ENCODE peak calls at places on chromosomes 13 and 19, in six cellular contexts. A is IMR-90, T is H9, E is mesenchymal stem cell, U is H1, P is mesendoderm. M is an unnamed sample.

GRCh38 chr19:10010247-10010691 is at the start of gene COL5A3:
- DNase-seq in U (no peak), A (peak), E (peak), P (no peak), T (peak), M (no peak)

GRCh38 chr13:70817571-70817970 is 709.3 kb upstream of the KLHL1 start:
- DNase-seq in E (peak), A (peak), T (no peak), U (no peak), P (no peak), M (no peak)

GRCh38 chr13:52903320-52903719 is 54.9 kb upstream of the PCDH8 start:
- DNase-seq in E (no peak), P (no peak), A (no peak), T (no peak), U (no peak), M (no peak)

GRCh38 chr13:73832203-73832602 is 302.0 kb downstream of the KLF12 start:
- DNase-seq in A (no peak), U (no peak), P (no peak), E (peak), T (no peak), M (no peak)

GRCh38 chr19:47549341-47549768 is 23.6 kb downstream of the ZNF541 start:
- DNase-seq in U (no peak), P (no peak), E (no peak), A (no peak), T (no peak), M (no peak)

GRCh38 chr19:55632463-55632834 is 8.1 kb upstream of the ZNF784 start:
- DNase-seq in U (no peak), A (peak), E (peak), T (peak), P (peak), M (peak)

GRCh38 chr13:39036212-39036611 is 1.7 kb downstream of the PROSER1 start:
- DNase-seq in E (peak), P (peak), T (no peak), U (no peak), A (peak), M (peak)

GRCh38 chr13:60327551-60327950 is 69.5 kb upstream of the TDRD3 start:
- DNase-seq in E (no peak), T (no peak), P (no peak), A (no peak), U (no peak), M (no peak)

GRCh38 chr13:105598551-105598950 is 936.9 kb downstream of the EFNB2 start:
- DNase-seq in P (no peak), E (peak), T (no peak), U (no peak), A (peak), M (no peak)

GRCh38 chr19:8530061-8530679 is 16.2 kb upstream of the ZNF414 start:
- DNase-seq in A (no peak), T (no peak), P (no peak), E (no peak), U (no peak), M (no peak)

GRCh38 chr13:42740753-42741152 is 40.6 kb upstream of the FAM216B start:
- DNase-seq in P (no peak), T (no peak), A (no peak), U (no peak), E (no peak), M (no peak)

GRCh38 chr13:105272660-105273631 is 1262.5 kb downstream of the EFNB2 start:
- DNase-seq in E (peak), T (peak), A (no peak), P (peak), U (no peak), M (no peak)

GRCh38 chr19:35075202-35076025 is 33.9 kb downstream of the HPN start:
- DNase-seq in A (no peak), P (no peak), T (no peak), U (no peak), E (no peak), M (no peak)

GRCh38 chr13:112447306-112447705 is 71.2 kb downstream of the SPACA7 start:
- DNase-seq in A (no peak), E (no peak), U (no peak), P (no peak), T (no peak), M (no peak)

GRCh38 chr13:97257228-97257755 is 35.2 kb downstream of the MBNL2 start:
- DNase-seq in T (no peak), A (no peak), P (no peak), E (no peak), U (no peak), M (peak)

GRCh38 chr19:6806488-6806887 is 34.0 kb downstream of the VAV1 start:
- DNase-seq in U (no peak), T (peak), A (no peak), E (no peak), P (peak), M (peak)

GRCh38 chr13:25717798-25718197 is 334.0 kb downstream of the SHISA2 start:
- DNase-seq in P (no peak), T (no peak), A (no peak), E (no peak), U (no peak), M (no peak)

GRCh38 chr13:79393564-79394249 is 12.3 kb downstream of the RBM26 start:
- DNase-seq in P (no peak), E (no peak), U (no peak), T (no peak), A (no peak), M (peak)

GRCh38 chr13:30153871-30154426 is 153.4 kb downstream of the KATNAL1 start:
- DNase-seq in U (no peak), E (no peak), T (peak), A (peak), P (peak), M (no peak)

GRCh38 chr19:10662384-10663251 is 8.5 kb downstream of the ILF3 start:
- DNase-seq in A (peak), U (no peak), T (no peak), E (no peak), P (no peak), M (peak)

GRCh38 chr13:40164137-40164536 is 502.3 kb downstream of the FOXO1 start:
- DNase-seq in P (no peak), T (no peak), U (no peak), E (peak), A (no peak), M (peak)

GRCh38 chr13:40096357-40096911 is 441.0 kb downstream of the COG6 start:
- DNase-seq in A (no peak), T (no peak), P (no peak), E (no peak), U (no peak), M (no peak)

GRCh38 chr19:23116802-23117571 is at the start of gene ZNF730:
- DNase-seq in T (peak), A (peak), P (peak), E (peak), U (peak), M (peak)

GRCh38 chr13:40490086-40490723 is 176.2 kb downstream of the FOXO1 start:
- DNase-seq in P (no peak), E (no peak), A (no peak), U (no peak), T (no peak), M (no peak)

GRCh38 chr13:46119883-46120614 is 15.2 kb upstream of the CPB2 start:
- DNase-seq in U (no peak), P (peak), A (peak), E (peak), T (no peak), M (peak)

GRCh38 chr13:43573361-43573740 is 213.4 kb downstream of the ENOX1 start:
- DNase-seq in P (peak), T (no peak), A (no peak), E (peak), U (no peak), M (peak)

GRCh38 chr19:49338023-49338677 is 2.9 kb downstream of the CD37 start:
- DNase-seq in E (no peak), U (no peak), P (peak), A (no peak), T (peak), M (no peak)

GRCh38 chr13:110714798-110715394 is 1.4 kb downstream of the ING1 start:
- DNase-seq in A (peak), E (no peak), U (no peak), T (peak), P (peak), M (peak)

GRCh38 chr13:44842158-44842557 is 147.1 kb downstream of the NUFIP1 start:
- DNase-seq in P (no peak), E (peak), U (no peak), A (peak), T (no peak), M (no peak)

GRCh38 chr19:29927944-29928669 is 13.9 kb upstream of the URI1 start:
- DNase-seq in P (peak), U (no peak), A (no peak), T (peak), E (no peak), M (no peak)

GRCh38 chr19:14059652-14060155 is 2.2 kb downstream of the PALM3 start:
- DNase-seq in T (no peak), U (no peak), A (no peak), E (no peak), P (no peak), M (peak)

GRCh38 chr13:114338959-114339358 is 24.7 kb downstream of the CHAMP1 start:
- DNase-seq in E (no peak), U (no peak), P (no peak), T (peak), A (no peak), M (no peak)

GRCh38 chr13:109939105-109939504 is 152.7 kb upstream of the IRS2 start:
- DNase-seq in U (no peak), T (no peak), E (no peak), A (no peak), P (no peak), M (no peak)

GRCh38 chr19:49635530-49636229 is 4.3 kb downstream of the RRAS start:
- DNase-seq in T (no peak), U (no peak), E (peak), A (peak), P (no peak), M (no peak)

GRCh38 chr13:83709751-83710515 is 172.3 kb downstream of the SLITRK1 start:
- DNase-seq in U (no peak), E (no peak), T (no peak), P (no peak), A (no peak), M (no peak)

GRCh38 chr13:97266328-97266727 is 44.2 kb downstream of the MBNL2 start:
- DNase-seq in E (peak), A (no peak), U (no peak), T (peak), P (peak), M (no peak)

GRCh38 chr19:39390460-39390758 is 497 bp downstream of the PAF1 start:
- DNase-seq in P (no peak), A (no peak), E (no peak), U (no peak), T (no peak), M (peak)

GRCh38 chr13:77846173-77846572 is 72.5 kb downstream of the EDNRB start:
- DNase-seq in E (no peak), T (no peak), P (no peak), U (no peak), A (no peak), M (no peak)

GRCh38 chr19:40923934-40924391 is 41.9 kb upstream of the CYP2A7 start:
- DNase-seq in T (no peak), E (no peak), P (peak), U (no peak), A (no peak), M (no peak)

GRCh38 chr19:40920300-40921004 is 38.4 kb upstream of the CYP2A7 start:
- DNase-seq in E (no peak), T (no peak), A (no peak), P (no peak), U (no peak), M (no peak)

DNA sequence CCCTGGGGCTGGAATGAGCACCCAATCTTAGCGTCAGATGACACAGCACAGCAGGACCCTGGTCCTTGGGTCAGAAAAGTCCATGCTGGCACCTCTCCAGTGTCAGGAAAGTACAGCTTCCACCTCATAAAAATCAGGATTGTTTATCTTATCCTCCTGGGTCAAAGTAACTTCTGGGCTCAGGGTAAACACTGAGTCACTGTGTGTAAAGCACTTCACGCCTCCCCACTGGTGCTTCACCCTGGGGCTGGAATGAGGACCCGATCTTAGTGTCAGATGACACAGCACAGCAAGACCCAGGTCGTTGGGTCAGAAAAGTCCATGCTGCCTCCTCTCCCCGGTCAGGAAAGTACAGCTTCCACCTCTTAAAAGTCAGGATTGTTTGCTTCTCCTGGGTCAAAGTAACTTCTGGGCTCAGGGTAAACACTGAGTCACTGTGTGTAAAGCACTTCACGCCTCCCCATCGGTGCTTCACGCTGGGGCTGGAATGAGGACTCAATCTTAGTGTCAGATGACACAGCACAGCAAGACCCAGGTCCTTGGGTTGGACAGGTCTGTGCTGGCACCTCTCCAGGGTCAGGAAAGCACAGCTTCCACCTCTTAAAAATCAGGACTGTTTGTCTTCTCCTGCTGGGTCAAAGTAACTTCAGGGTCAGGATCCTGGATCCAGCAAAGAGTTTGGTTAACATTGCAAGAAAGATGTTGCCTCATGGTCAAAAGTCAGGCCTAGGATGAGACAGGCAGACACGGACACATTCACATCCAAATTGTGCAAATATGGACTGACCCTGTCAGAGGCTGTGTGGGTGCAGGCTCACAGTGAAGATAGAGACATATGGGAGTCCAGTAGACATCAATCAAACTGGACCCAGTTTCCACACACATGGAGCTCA is 39.2 kb upstream of the CYP2A7 start:
- DNase-seq in U (no peak), P (peak), E (peak), A (no peak), T (no peak), M (no peak)
- H3K27ac ChIP-seq in U (no peak), P (peak), E (no peak), A (no peak), T (no peak), M (no peak)

GRCh38 chr13:99577934-99578917 is 77.0 kb downstream of the TM9SF2 start:
- DNase-seq in A (no peak), E (peak), U (no peak), P (peak), T (no peak), M (no peak)
- H3K4ac ChIP-seq in A (no peak), E (no peak), U (no peak), P (no peak), T (no peak), M (no peak)

GRCh38 chr13:99421271-99421670 is 80.0 kb upstream of the TM9SF2 start:
- DNase-seq in U (no peak), P (no peak), T (no peak), E (no peak), A (no peak), M (no peak)

GRCh38 chr13:99418663-99419140 is 82.6 kb upstream of the TM9SF2 start:
- DNase-seq in P (no peak), A (no peak), E (no peak), U (no peak), T (no peak), M (no peak)

GRCh38 chr13:99422556-99423220 is 78.6 kb upstream of the TM9SF2 start:
- DNase-seq in U (no peak), T (no peak), E (no peak), A (no peak), P (no peak), M (no peak)

GRCh38 chr13:99419591-99420243 is 81.6 kb upstream of the TM9SF2 start:
- DNase-seq in P (no peak), E (no peak), A (no peak), U (no peak), T (no peak), M (no peak)

DNA sequence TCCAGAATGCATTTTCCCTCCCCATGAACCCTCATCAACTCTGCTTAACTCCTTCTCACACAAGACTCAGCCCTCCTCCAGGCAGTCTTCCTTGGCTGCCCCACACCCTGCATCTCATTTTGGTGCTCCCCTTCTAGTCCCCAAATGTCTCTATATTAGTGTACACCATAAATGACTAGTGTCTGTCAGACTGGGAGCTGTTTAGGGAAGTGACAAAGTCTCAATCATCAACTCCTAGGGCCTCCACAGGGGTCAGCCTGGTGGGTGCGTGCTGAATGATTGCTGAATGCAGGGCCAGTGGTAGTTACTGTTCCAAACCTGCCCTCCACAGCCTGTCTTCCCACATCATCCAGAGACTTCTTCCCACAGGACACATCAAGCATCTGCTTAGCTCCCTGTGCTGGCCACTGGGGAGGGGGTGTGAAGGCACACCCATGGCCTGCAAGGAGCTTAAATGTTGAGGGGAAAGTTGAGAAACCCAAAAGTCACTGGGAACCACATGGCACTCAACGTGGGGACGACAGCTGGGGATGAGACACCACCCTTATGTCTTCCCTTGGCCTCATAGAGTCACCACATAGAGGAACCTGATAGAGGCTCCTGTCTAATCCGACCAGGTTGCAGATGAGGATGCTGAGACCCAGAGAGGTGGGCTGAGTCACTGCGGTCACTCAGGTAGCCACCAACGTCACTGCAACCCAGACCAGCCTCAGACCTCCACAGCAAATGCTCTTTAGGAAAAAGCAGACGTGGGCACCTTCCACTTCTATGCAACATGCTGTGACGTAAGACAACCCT is 79.3 kb upstream of the TM9SF2 start:
- DNase-seq in A (no peak), T (no peak), E (no peak), U (no peak), P (no peak), M (no peak)
- H3K27ac ChIP-seq in A (no peak), T (no peak), E (no peak), U (no peak), P (no peak), M (no peak)

DNA sequence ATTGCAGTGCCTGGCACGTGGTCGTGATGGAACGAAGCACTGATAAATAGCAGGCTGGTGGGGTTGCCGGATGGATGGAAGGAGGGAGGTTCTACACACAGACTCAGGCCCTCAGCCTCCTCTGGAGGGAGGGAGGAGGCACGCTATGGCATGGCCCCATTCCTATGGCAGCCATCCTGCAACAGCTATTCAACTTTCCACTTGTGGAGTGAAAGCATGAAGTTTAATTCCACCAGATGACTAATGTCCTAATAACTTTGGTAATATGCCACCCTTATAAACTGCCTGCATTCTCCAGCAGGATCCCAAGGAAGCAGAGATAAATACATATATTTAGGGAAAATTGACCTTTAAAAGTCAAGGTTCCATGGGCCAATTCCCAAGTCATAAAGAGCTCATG is 92.4 kb downstream of the KL start:
- DNase-seq in P (no peak), T (no peak), A (peak), U (no peak), E (no peak), M (no peak)
- H3K4ac ChIP-seq in P (no peak), T (no peak), A (peak), U (no peak), E (no peak), M (no peak)

GRCh38 chr13:92807343-92807742 is 419.3 kb upstream of the GPC6 start:
- DNase-seq in U (no peak), T (no peak), P (no peak), A (peak), E (no peak), M (no peak)
- H3K27ac ChIP-seq in U (no peak), T (no peak), P (no peak), A (no peak), E (no peak), M (no peak)

GRCh38 chr19:1284979-1285736 is 515 bp upstream of the EFNA2 start:
- DNase-seq in U (no peak), T (no peak), E (no peak), P (no peak), A (no peak), M (no peak)

GRCh38 chr19:1285737-1286360 is at the start of gene EFNA2:
- DNase-seq in U (no peak), T (no peak), A (no peak), E (no peak), P (no peak), M (no peak)

GRCh38 chr19:1283917-1284292 is 1.8 kb upstream of the EFNA2 start:
- DNase-seq in A (no peak), P (no peak), E (no peak), U (no peak), T (no peak), M (no peak)

GRCh38 chr19:1283207-1283916 is 2.3 kb upstream of the EFNA2 start:
- DNase-seq in U (no peak), P (no peak), T (no peak), A (no peak), E (no peak), M (no peak)

GRCh38 chr19:1284293-1284978 is 1.2 kb upstream of the EFNA2 start:
- DNase-seq in A (no peak), T (no peak), E (no peak), P (no peak), U (no peak), M (no peak)
- H3K4ac ChIP-seq in A (no peak), T (no peak), E (no peak), P (no peak), U (no peak), M (no peak)

M was measured in trophoblast cell.